ENCODE peak calls at places on chromosomes 16 and 17, in four cellular contexts. X is renal cortical epithelial cell; C is activated naive CD4-positive, alpha-beta T cell; T is AG04450. H is an unnamed sample.

GRCh38 chr17:48037924-48038323 is 327 bp upstream of the COPZ2 start:
- DNase-seq in X (no peak), C (no peak), T (no peak), H (no peak)

GRCh38 chr16:981695-982151 is at the start of gene SOX8:
- DNase-seq in X (no peak), C (no peak), T (no peak), H (no peak)

GRCh38 chr17:2724783-2725164 is 13.2 kb upstream of the CLUH start:
- DNase-seq in X (no peak), C (peak; percentile 39), T (no peak), H (no peak)

GRCh38 chr17:48541036-48541573 is 3.8 kb downstream of the HOXB2 start:
- DNase-seq in X (no peak), C (no peak), T (no peak), H (no peak)

GRCh38 chr17:10657866-10658265 is 757 bp upstream of the MYH3 start:
- DNase-seq in X (no peak), C (no peak), T (no peak), H (no peak)

GRCh38 chr16:26454102-26454501 is 612.6 kb upstream of the C16orf82 start:
- DNase-seq in X (no peak), C (no peak), T (no peak), H (no peak)

GRCh38 chr16:24635900-24636610 is 93.4 kb upstream of the TNRC6A start:
- DNase-seq in X (peak; percentile 97), C (no peak), T (peak; percentile 86), H (no peak)

GRCh38 chr17:31595666-31596381 is 204.3 kb downstream of the RAB11FIP4 start:
- DNase-seq in X (no peak), C (no peak), T (no peak), H (no peak)

GRCh38 chr17:31319253-31319661 is 2.2 kb downstream of the EVI2A start:
- DNase-seq in X (no peak), C (no peak), T (no peak), H (no peak)

GRCh38 chr16:85061566-85061965 is 34.0 kb downstream of the KIAA0513 start:
- DNase-seq in X (no peak), C (no peak), T (no peak), H (no peak)

GRCh38 chr17:48497103-48497502 is 33.7 kb downstream of the HOXB1 start:
- DNase-seq in X (no peak), C (no peak), T (no peak), H (no peak)

GRCh38 chr16:59665618-59666220 is 931.6 kb upstream of the GOT2 start:
- DNase-seq in X (no peak), C (no peak), T (no peak), H (no peak)

GRCh38 chr17:79114455-79115301 is 40.1 kb downstream of the ENGASE start:
- DNase-seq in X (peak; percentile 7), C (no peak), T (no peak), H (no peak)

GRCh38 chr17:10698116-10698818 is 873 bp downstream of the ADPRM start:
- DNase-seq in X (peak; percentile 31), C (no peak), T (no peak), H (no peak)

GRCh38 chr17:77640242-77640641 is 318.3 kb upstream of the TNRC6C start:
- DNase-seq in X (no peak), C (no peak), T (no peak), H (no peak)

GRCh38 chr16:19851476-19851875 is 33.2 kb downstream of the GPRC5B start:
- DNase-seq in X (no peak), C (no peak), T (no peak), H (peak; percentile 30)

GRCh38 chr17:41551370-41551769 is 20.5 kb downstream of the KRT9 start:
- DNase-seq in X (peak; percentile 57), C (no peak), T (no peak), H (no peak)

GRCh38 chr17:21388066-21388465 is 11.9 kb downstream of the KCNJ12 start:
- DNase-seq in X (no peak), C (no peak), T (no peak), H (no peak)

GRCh38 chr17:41635121-41636097 is 11.0 kb upstream of the KRT17 start:
- DNase-seq in X (no peak), C (no peak), T (no peak), H (no peak)

GRCh38 chr16:11205754-11206459 is 50.1 kb downstream of the SOCS1 start:
- DNase-seq in X (peak; percentile 17), C (no peak), T (no peak), H (no peak)

GRCh38 chr17:53142890-53143289 is 679.8 kb upstream of the KIF2B start:
- DNase-seq in X (peak; percentile 13), C (no peak), T (no peak), H (no peak)

GRCh38 chr17:69796093-69796492 is 278.9 kb upstream of the KCNJ16 start:
- DNase-seq in X (no peak), C (no peak), T (no peak), H (no peak)

GRCh38 chr17:31935512-31935911 is 1.3 kb upstream of the SUZ12 start:
- DNase-seq in X (no peak), C (no peak), T (no peak), H (no peak)

GRCh38 chr16:50868577-50868976 is 126.7 kb downstream of the CYLD start:
- DNase-seq in X (no peak), C (no peak), T (no peak), H (no peak)

GRCh38 chr16:50573279-50573678 is 25.1 kb downstream of the NKD1 start:
- DNase-seq in X (no peak), C (no peak), T (no peak), H (no peak)

GRCh38 chr17:28773736-28774135 is 29.9 kb downstream of the TRAF4 start:
- DNase-seq in X (no peak), C (no peak), T (no peak), H (no peak)

GRCh38 chr17:65553646-65554567 is 7.5 kb downstream of the AXIN2 start:
- DNase-seq in X (no peak), C (no peak), T (no peak), H (no peak)

GRCh38 chr17:82273327-82274133 is at the start of gene CSNK1D:
- DNase-seq in X (peak; percentile 47), C (peak; percentile 92), T (peak; percentile 30), H (no peak)

GRCh38 chr16:88561485-88562369 is 8.5 kb upstream of the ZC3H18 start:
- DNase-seq in X (peak; percentile 22), C (peak; percentile 46), T (peak; percentile 13), H (peak; percentile 24)

GRCh38 chr17:31320231-31320630 is 1.2 kb downstream of the EVI2A start:
- DNase-seq in X (no peak), C (no peak), T (no peak), H (no peak)

GRCh38 chr16:31009894-31010293 is 544 bp downstream of the STX1B start:
- DNase-seq in X (no peak), C (no peak), T (no peak), H (peak; percentile 38)

GRCh38 chr16:47958726-47959125 is 197.1 kb downstream of the ABCC12 start:
- DNase-seq in X (no peak), C (no peak), T (no peak), H (no peak)

GRCh38 chr16:30151091-30151490 is 28.1 kb upstream of the MAPK3 start:
- DNase-seq in X (no peak), C (no peak), T (no peak), H (no peak)

GRCh38 chr16:1426734-1427451 is 4.0 kb upstream of the PERCC1 start:
- DNase-seq in X (no peak), C (no peak), T (no peak), H (no peak)

GRCh38 chr16:57984443-57985203 is 13.7 kb upstream of the CNGB1 start:
- DNase-seq in X (peak; percentile 44), C (peak; percentile 90), T (peak; percentile 59), H (no peak)

GRCh38 chr16:85649978-85650863 is 37.1 kb downstream of the GSE1 start:
- DNase-seq in X (no peak), C (no peak), T (no peak), H (no peak)

GRCh38 chr17:5513610-5514009 is 27.2 kb downstream of the MIS12 start:
- DNase-seq in X (no peak), C (no peak), T (no peak), H (no peak)

GRCh38 chr16:70800798-70801480 is at the start of gene VAC14:
- DNase-seq in X (peak; percentile 84), C (peak; percentile 98), T (peak; percentile 43), H (peak; percentile 86)